ENCODE peak calls at places on chromosomes 5 and 9, in five cellular contexts. A, X, E, U and K are unnamed samples.

GRCh38 chr9:36415822-36416515 is 15.9 kb upstream of the RNF38 start:
- DNase-seq in U (no peak), X (no peak), E (no peak), A (no peak), K (no peak)

GRCh38 chr9:133028221-133028620 is 2.6 kb upstream of the GTF3C5 start:
- DNase-seq in E (no peak), X (no peak), U (no peak), A (no peak), K (no peak)

GRCh38 chr5:50967388-50968039 is 301.1 kb downstream of the PARP8 start:
- DNase-seq in A (no peak), U (no peak), E (no peak), X (peak), K (no peak)

GRCh38 chr5:9698849-9699240 is 68.7 kb upstream of the TAS2R1 start:
- DNase-seq in X (peak), U (no peak), E (no peak), A (no peak), K (no peak)

GRCh38 chr9:98158071-98158791 is 34.2 kb downstream of the CORO2A start:
- DNase-seq in X (no peak), U (no peak), A (no peak), E (no peak), K (no peak)

GRCh38 chr9:27337833-27338526 is 41.0 kb upstream of the EQTN start:
- DNase-seq in A (no peak), E (no peak), X (no peak), U (no peak), K (no peak)

GRCh38 chr5:8098044-8098443 is 229.1 kb downstream of the MTRR start:
- DNase-seq in U (no peak), X (no peak), E (no peak), A (no peak), K (no peak)

GRCh38 chr5:118889165-118889564 is 99.2 kb downstream of the DTWD2 start:
- DNase-seq in U (no peak), A (no peak), X (no peak), E (no peak), K (no peak)

GRCh38 chr9:127366594-127366993 is 30.4 kb upstream of the SLC2A8 start:
- DNase-seq in A (no peak), E (no peak), U (no peak), X (no peak), K (no peak)